ENCODE peak calls at places on chromosomes 1 and 21, in five cellular contexts. V is cardiac muscle cell, A is OCI-LY7, M is foreskin fibroblast, X is HL-60. U is an unnamed sample.

GRCh38 chr1:182707116-182707515 is 22.7 kb upstream of the RGS8 start:
- DNase-seq in V (no peak), A (no peak), M (no peak), X (no peak), U (no peak)

GRCh38 chr1:154626456-154627246 is 18.7 kb upstream of the ADAR start:
- DNase-seq in V (peak), A (peak), M (no peak), X (no peak), U (no peak)

GRCh38 chr1:209692745-209693504 is 11.7 kb upstream of the HSD11B1 start:
- DNase-seq in V (peak), A (peak), M (peak), X (peak), U (peak)

GRCh38 chr1:56411484-56412180 is 167.7 kb downstream of the PLPP3 start:
- DNase-seq in V (no peak), A (no peak), M (no peak), X (no peak), U (no peak)

GRCh38 chr1:231515748-231516147 is 12.7 kb upstream of the TSNAX start:
- DNase-seq in V (no peak), A (peak), M (no peak), X (peak), U (no peak)

GRCh38 chr1:82483146-82483545 is 682.4 kb downstream of the ADGRL2 start:
- DNase-seq in V (no peak), A (no peak), M (no peak), X (no peak), U (no peak)

GRCh38 chr1:233364695-233365539 is 37.4 kb downstream of the MAP3K21 start:
- DNase-seq in V (peak), A (peak), M (peak), X (no peak), U (peak)

GRCh38 chr21:28436286-28436932 is 556.3 kb downstream of the LTN1 start:
- DNase-seq in V (no peak), A (no peak), M (peak), X (no peak), U (peak)

GRCh38 chr1:174605198-174605597 is 157.4 kb downstream of the GPR52 start:
- DNase-seq in V (no peak), A (peak), M (no peak), X (no peak), U (no peak)

GRCh38 chr1:158153179-158153578 is 27.5 kb upstream of the CD1D start:
- DNase-seq in V (no peak), A (no peak), M (peak), X (no peak), U (no peak)

GRCh38 chr1:12770620-12771019 is 2.9 kb upstream of the PRAMEF12 start:
- DNase-seq in V (no peak), A (no peak), M (no peak), X (no peak), U (no peak)

GRCh38 chr21:31731112-31731801 is 661 bp downstream of the SCAF4 start:
- DNase-seq in V (peak), A (peak), M (peak), X (peak), U (no peak)

GRCh38 chr1:232486454-232487202 is 143.3 kb downstream of the SIPA1L2 start:
- DNase-seq in V (peak), A (no peak), M (peak), X (no peak), U (peak)

GRCh38 chr1:201456499-201457309 is 12.3 kb downstream of the PHLDA3 start:
- DNase-seq in V (no peak), A (peak), M (peak), X (no peak), U (peak)

GRCh38 chr1:83846138-83846537 is 152.8 kb downstream of the TTLL7 start:
- DNase-seq in V (no peak), A (no peak), M (no peak), X (no peak), U (no peak)

GRCh38 chr1:79594121-79594698 is 587.7 kb upstream of the ADGRL4 start:
- DNase-seq in V (no peak), A (no peak), M (no peak), X (no peak), U (no peak)

GRCh38 chr21:45156459-45156858 is 82.1 kb downstream of the ADARB1 start:
- DNase-seq in V (no peak), A (no peak), M (no peak), X (no peak), U (no peak)

GRCh38 chr1:31666290-31666963 is 21.8 kb upstream of the PEF1 start:
- DNase-seq in V (no peak), A (no peak), M (peak), X (no peak), U (peak)

GRCh38 chr1:184212649-184213314 is 161.3 kb downstream of the TSEN15 start:
- DNase-seq in V (no peak), A (no peak), M (peak), X (no peak), U (peak)

GRCh38 chr1:94329986-94330385 is 88.2 kb upstream of the ABCD3 start:
- DNase-seq in V (no peak), A (no peak), M (peak), X (no peak), U (peak)

GRCh38 chr1:94329276-94329675 is 88.9 kb upstream of the ABCD3 start:
- DNase-seq in V (no peak), A (no peak), M (no peak), X (no peak), U (no peak)

GRCh38 chr1:94326329-94326728 is 88.9 kb upstream of the ARHGAP29 start:
- DNase-seq in V (peak), A (no peak), M (peak), X (no peak), U (peak)

GRCh38 chr1:94325379-94326302 is 88.3 kb upstream of the ARHGAP29 start:
- DNase-seq in V (no peak), A (no peak), M (peak), X (no peak), U (peak)

GRCh38 chr1:94327001-94327685 is 89.8 kb upstream of the ARHGAP29 start:
- DNase-seq in V (peak), A (no peak), M (peak), X (no peak), U (peak)
- H3K4me3 ChIP-seq in V (no peak), A (no peak), M (peak), X (no peak), U (peak)

DNA sequence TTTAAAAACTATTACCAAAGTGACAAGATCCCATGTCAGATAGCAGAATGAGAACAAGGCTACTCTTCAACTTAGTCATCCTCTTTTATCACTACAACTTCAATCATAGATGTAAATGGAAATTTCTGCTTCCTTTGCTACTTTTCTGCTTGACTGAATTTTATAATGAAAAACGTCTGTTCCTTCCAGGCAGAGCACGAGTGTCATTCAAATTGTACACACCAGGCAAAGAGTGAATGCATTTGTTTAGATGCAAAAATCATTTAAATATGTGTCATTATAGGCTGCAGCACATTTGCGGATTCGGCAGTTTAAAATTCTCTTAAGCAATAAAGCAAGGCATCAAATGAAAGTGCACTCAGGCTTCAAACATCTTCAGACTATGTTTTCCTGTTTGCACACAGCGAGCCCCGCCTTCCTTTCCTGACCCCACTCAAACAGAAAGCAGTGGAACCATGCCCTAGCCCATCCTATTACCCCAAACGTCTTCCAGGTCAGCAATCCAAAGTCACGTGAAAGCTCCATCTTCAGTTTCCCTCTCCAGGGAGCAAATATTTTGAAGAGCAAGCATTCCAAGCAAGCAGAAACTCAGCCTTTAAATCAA is 99.6 kb downstream of the APP start:
- DNase-seq in V (no peak), A (peak), M (peak), X (no peak), U (peak)
- H3K4me3 ChIP-seq in V (no peak), A (peak), M (peak), X (no peak), U (peak)

GRCh38 chr1:218394416-218394815 is 49.3 kb downstream of the TGFB2 start:
- DNase-seq in V (no peak), A (no peak), M (no peak), X (no peak), U (no peak)

GRCh38 chr1:218395916-218396315 is 50.8 kb downstream of the TGFB2 start:
- DNase-seq in V (no peak), A (no peak), M (peak), X (no peak), U (no peak)

GRCh38 chr1:218394989-218395388 is 49.9 kb downstream of the TGFB2 start:
- DNase-seq in V (no peak), A (no peak), M (no peak), X (no peak), U (no peak)

GRCh38 chr1:218400624-218401023 is 55.5 kb downstream of the TGFB2 start:
- DNase-seq in V (no peak), A (no peak), M (no peak), X (no peak), U (no peak)

DNA sequence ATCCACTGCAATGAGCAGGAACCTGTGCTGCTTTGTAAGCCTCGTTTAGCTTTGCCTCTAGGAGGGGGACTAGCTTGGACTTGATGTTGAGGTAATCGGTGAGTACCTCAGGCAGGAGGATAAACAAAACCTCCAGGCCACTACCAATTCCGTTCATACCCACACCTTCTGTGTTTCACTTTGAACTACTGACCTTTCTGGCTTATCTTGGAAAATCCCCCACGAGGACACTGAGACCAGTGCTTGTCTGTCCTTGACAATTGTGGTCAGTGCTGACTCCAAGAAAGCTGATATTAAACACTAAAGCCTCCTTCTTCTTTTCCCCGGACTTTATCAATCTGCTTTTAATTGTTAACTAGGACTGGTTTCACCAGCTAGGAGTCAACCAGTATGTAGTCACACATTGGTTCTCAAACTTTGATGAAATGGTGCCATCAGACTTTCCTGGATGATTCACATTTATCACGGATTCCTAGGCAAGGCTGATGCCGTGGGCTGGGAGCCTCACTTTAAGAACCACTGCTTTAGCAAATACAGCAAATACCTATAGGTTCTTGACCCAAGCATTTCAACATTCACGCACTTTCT is 52.7 kb downstream of the TGFB2 start:
- DNase-seq in V (peak), A (no peak), M (peak), X (no peak), U (peak)
- H3K4me3 ChIP-seq in V (no peak), A (no peak), M (no peak), X (no peak), U (no peak)

DNA sequence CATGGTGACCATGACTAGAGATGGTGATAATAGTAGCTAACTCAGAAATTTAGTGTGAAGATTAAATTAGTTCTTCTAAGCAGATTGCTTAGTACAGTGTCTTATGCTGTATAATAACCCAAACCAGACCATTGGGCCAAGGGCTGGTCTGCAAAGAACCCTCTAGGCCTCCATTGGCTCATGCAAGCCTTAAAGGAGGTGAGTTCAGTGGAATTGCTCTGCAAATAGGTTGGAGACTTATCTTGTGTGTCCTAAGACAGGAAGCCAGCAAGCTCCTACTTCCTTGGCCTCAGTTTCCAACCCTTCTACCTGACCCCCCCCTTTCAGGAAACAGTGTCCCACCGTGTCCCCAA is 1.8 kb upstream of the MEF2D start:
- DNase-seq in V (no peak), A (peak), M (peak), X (no peak), U (no peak)
- H3K4me3 ChIP-seq in V (no peak), A (peak), M (no peak), X (no peak), U (peak)

DNA sequence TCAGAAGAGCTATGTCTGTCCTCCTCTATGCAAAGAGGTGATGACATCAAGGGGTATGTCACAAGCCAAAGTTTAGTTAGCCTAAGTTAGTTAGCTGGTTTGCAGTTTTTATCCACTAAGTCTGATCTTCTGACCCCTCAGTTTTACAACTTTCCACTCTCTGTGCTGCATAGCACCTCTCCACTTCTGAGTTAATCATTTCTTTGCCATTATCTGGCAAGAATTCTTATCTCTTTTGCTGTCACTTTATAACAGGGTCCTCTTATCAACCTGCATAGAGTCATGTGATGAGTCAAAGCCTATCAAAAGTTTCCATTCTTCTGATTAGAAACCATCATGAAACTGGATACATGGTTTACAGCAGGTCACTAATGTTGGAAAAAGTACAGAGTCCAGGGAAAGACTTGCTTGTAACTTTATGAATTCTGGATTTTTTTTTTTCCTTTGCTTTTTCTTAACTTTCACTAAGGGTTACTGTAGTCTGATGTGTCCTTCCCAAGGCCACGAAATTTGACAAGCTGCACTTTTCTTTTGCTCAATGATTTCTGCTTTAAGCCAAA is at the start of gene NR5A2:
- DNase-seq in V (no peak), A (no peak), M (no peak), X (no peak), U (no peak)
- H3K4me3 ChIP-seq in V (peak), A (peak), M (no peak), X (no peak), U (peak)

U was measured in PC-3.